ENCODE peak calls at places on chromosomes 6 and 20, in seven cellular contexts. D, P, L, B, X, M and V are unnamed samples.

GRCh38 chr6:110476046-110476849 is at the start of gene SLC22A16:
- DNase-seq in D (no peak), P (no peak), L (no peak), B (no peak), X (no peak), M (no peak), V (no peak)

GRCh38 chr6:144064402-144064830 is 31.0 kb downstream of the SF3B5 start:
- DNase-seq in D (peak; percentile 55), P (peak; percentile 11), L (no peak), B (no peak), X (no peak), M (peak; percentile 49), V (no peak)

GRCh38 chr20:41222299-41222698 is 85.0 kb downstream of the PLCG1 start:
- DNase-seq in D (no peak), P (no peak), L (no peak), B (no peak), X (no peak), M (no peak), V (no peak)

GRCh38 chr20:50790651-50791277 is 4.1 kb upstream of the BCAS4 start:
- DNase-seq in D (peak; percentile 85), P (peak; percentile 95), L (peak; percentile 23), B (peak; percentile 34), X (peak; percentile 85), M (peak; percentile 91), V (peak; percentile 93)

GRCh38 chr6:17167327-17167979 is 65.6 kb downstream of the STMND1 start:
- DNase-seq in D (no peak), P (peak; percentile 80), L (peak; percentile 27), B (no peak), X (peak; percentile 48), M (no peak), V (peak; percentile 39)

GRCh38 chr6:122853259-122853995 is 64.4 kb downstream of the SMPDL3A start:
- DNase-seq in D (no peak), P (no peak), L (no peak), B (no peak), X (no peak), M (peak; percentile 1), V (no peak)

GRCh38 chr6:150739711-150740349 is 125.7 kb upstream of the MTHFD1L start:
- DNase-seq in D (no peak), P (no peak), L (no peak), B (no peak), X (no peak), M (no peak), V (no peak)

GRCh38 chr20:34364013-34364382 is 925 bp downstream of the ITCH start:
- DNase-seq in D (peak; percentile 24), P (peak; percentile 44), L (no peak), B (no peak), X (peak; percentile 40), M (peak; percentile 18), V (peak; percentile 49)

GRCh38 chr20:57024849-57025248 is 241.6 kb downstream of the BMP7 start:
- DNase-seq in D (no peak), P (no peak), L (no peak), B (no peak), X (no peak), M (no peak), V (no peak)